ENCODE peak calls at places on chromosomes 12 and 14, in four cellular contexts. Y is transverse colon, K is uterus, H is tibial nerve. J is an unnamed sample.
A peak's percentile ranks its signal among the peaks of the same experiment; 100 is the strongest.

GRCh38 chr14:106308839-106309389 is 782.5 kb downstream of the TMEM121 start:
- DNase-seq in Y (peak; percentile 57), K (no peak), H (no peak), J (no peak)

GRCh38 chr14:75303415-75303814 is 24.8 kb downstream of the FOS start:
- DNase-seq in Y (peak; percentile 76), H (peak; percentile 63), K (peak; percentile 61), J (no peak)

GRCh38 chr14:89650077-89650978 is 233.3 kb upstream of the FOXN3 start:
- DNase-seq in K (no peak), Y (no peak), H (no peak), J (no peak)

GRCh38 chr14:97274626-97275025 is 477.4 kb downstream of the VRK1 start:
- DNase-seq in Y (no peak), K (no peak), H (no peak), J (no peak)

GRCh38 chr12:27843714-27844245 is 63.7 kb upstream of the MANSC4 start:
- DNase-seq in Y (no peak), K (no peak), H (no peak), J (no peak)

GRCh38 chr14:99078426-99078825 is 193.6 kb downstream of the BCL11B start:
- DNase-seq in Y (no peak), K (no peak), H (no peak), J (no peak)

GRCh38 chr12:95117178-95117599 is 43.8 kb upstream of the NR2C1 start:
- DNase-seq in K (peak; percentile 59), Y (peak; percentile 66), H (peak; percentile 51), J (no peak)

GRCh38 chr12:89882051-89882450 is 173.4 kb upstream of the ATP2B1 start:
- DNase-seq in Y (no peak), K (no peak), H (no peak), J (no peak)

GRCh38 chr12:1580526-1580925 is 13.9 kb downstream of the FBXL14 start:
- DNase-seq in Y (no peak), H (no peak), K (no peak), J (no peak)

GRCh38 chr14:95210699-95211098 is 53.4 kb upstream of the DICER1 start:
- DNase-seq in K (no peak), H (no peak), Y (no peak), J (no peak)

GRCh38 chr12:47819902-47820630 is at the start of gene HDAC7:
- DNase-seq in H (peak; percentile 77), K (peak; percentile 88), Y (peak; percentile 85), J (no peak)

GRCh38 chr14:67814826-67815225 is 1.6 kb downstream of the ZFYVE26 start:
- DNase-seq in H (no peak), Y (no peak), K (no peak), J (no peak)

GRCh38 chr12:57461326-57461903 is 1.8 kb downstream of the GLI1 start:
- DNase-seq in K (peak; percentile 74), Y (peak; percentile 78), H (peak; percentile 69), J (no peak)

GRCh38 chr14:46661728-46662127 is 10.1 kb upstream of the RPL10L start:
- DNase-seq in Y (no peak), K (no peak), H (no peak), J (peak; percentile 16)

GRCh38 chr14:71138236-71139057 is 231.2 kb downstream of the PCNX1 start:
- DNase-seq in Y (no peak), H (no peak), K (no peak), J (no peak)

GRCh38 chr12:57096099-57096572 is 7.2 kb downstream of the NAB2 start:
- DNase-seq in H (no peak), Y (no peak), K (no peak), J (no peak)

GRCh38 chr12:49662998-49663843 is 39.9 kb downstream of the PRPF40B start:
- DNase-seq in H (no peak), K (peak; percentile 46), Y (peak; percentile 63), J (peak; percentile 35)

GRCh38 chr12:104524433-104524832 is 67.7 kb downstream of the CHST11 start:
- DNase-seq in H (no peak), K (no peak), Y (no peak), J (no peak)

GRCh38 chr14:66228267-66228970 is 257.8 kb upstream of the CCDC196 start:
- DNase-seq in K (no peak), Y (no peak), H (no peak), J (no peak)

GRCh38 chr12:53561590-53561953 is 54.3 kb upstream of the NPFF start:
- DNase-seq in H (no peak), K (no peak), Y (no peak), J (no peak)

GRCh38 chr14:93857081-93857480 is 68.8 kb upstream of the PRIMA1 start:
- DNase-seq in H (no peak), Y (no peak), K (no peak), J (no peak)

GRCh38 chr14:49420201-49420600 is 166.0 kb downstream of the RPS29 start:
- DNase-seq in H (no peak), K (no peak), Y (no peak), J (no peak)

GRCh38 chr12:116160196-116160595 is 117.3 kb downstream of the MED13L start:
- DNase-seq in H (no peak), K (no peak), Y (no peak), J (no peak)

GRCh38 chr12:106710143-106710893 is 64.2 kb upstream of the RIC8B start:
- DNase-seq in K (no peak), Y (no peak), H (no peak), J (no peak)

GRCh38 chr12:107660861-107661415 is 24.7 kb upstream of the PWP1 start:
- DNase-seq in Y (no peak), K (no peak), H (no peak), J (no peak)

GRCh38 chr14:49173765-49174373 is 412.3 kb downstream of the RPS29 start:
- DNase-seq in K (no peak), H (no peak), Y (peak; percentile 38), J (peak; percentile 74)

GRCh38 chr14:71472281-71472960 is 459.8 kb upstream of the RGS6 start:
- DNase-seq in K (no peak), Y (no peak), H (no peak), J (no peak)

GRCh38 chr14:32693114-32693513 is 245.6 kb upstream of the NPAS3 start:
- DNase-seq in Y (peak; percentile 43), H (no peak), K (no peak), J (no peak)

GRCh38 chr14:85528080-85528881 is 1.7 kb upstream of the FLRT2 start:
- DNase-seq in Y (no peak), H (no peak), K (no peak), J (no peak)

GRCh38 chr12:132776816-132777568 is 15.4 kb upstream of the ANKLE2 start:
- DNase-seq in Y (no peak), H (peak; percentile 38), K (peak; percentile 71), J (no peak)

GRCh38 chr14:50082308-50082742 is 34.0 kb downstream of the VCPKMT start:
- DNase-seq in K (no peak), Y (no peak), H (no peak), J (no peak)

GRCh38 chr14:99672506-99673327 is 11.4 kb upstream of the CYP46A1 start:
- DNase-seq in K (no peak), H (no peak), Y (no peak), J (no peak)

GRCh38 chr14:100914597-100915021 is 11.1 kb upstream of the RTL1 start:
- DNase-seq in H (no peak), Y (no peak), K (no peak), J (no peak)

GRCh38 chr12:30003321-30003720 is 219.6 kb upstream of the TMTC1 start:
- DNase-seq in K (no peak), Y (no peak), H (no peak), J (no peak)

GRCh38 chr12:19520646-19521045 is 81.4 kb downstream of the AEBP2 start:
- DNase-seq in K (no peak), Y (no peak), H (no peak), J (no peak)

DNA sequence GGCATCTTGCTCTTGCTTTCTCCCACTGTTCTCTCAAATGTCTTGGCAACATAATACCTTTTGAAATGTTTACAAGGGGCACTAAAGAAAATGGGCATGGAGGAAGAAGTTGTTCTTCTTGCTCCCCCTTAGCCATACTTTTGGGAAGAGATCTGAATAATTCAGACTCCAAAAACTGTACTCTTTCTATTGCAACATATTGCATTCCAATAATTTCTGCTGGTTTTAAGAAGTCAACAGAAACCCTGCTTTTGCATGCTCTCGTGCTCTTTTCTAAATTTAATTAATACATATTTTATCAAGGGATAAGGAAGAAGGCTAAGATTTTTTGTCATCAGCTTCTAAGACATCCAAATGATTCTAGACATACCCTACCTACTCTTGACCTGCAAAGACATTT is 409.9 kb upstream of the SOX5 start:
- DNase-seq in Y (no peak), H (no peak), K (no peak), J (no peak)
- H3K4me1 ChIP-seq in Y (no peaks in the 10 kb centered on the region), H (peaks cover 6% of the 10 kb centered on the region), K (no peaks in the 10 kb centered on the region), J (no peaks in the 10 kb centered on the region)

GRCh38 chr14:64970776-64971451 is 1.2 kb downstream of the RAB15 start:
- DNase-seq in H (no peak), K (no peak), Y (peak; percentile 24), J (no peak)
- H3K4me1 ChIP-seq in H (peaks cover 9% of the 10 kb centered on the region), K (peaks cover 5% of the 10 kb centered on the region), Y (peaks cover 25% of the 10 kb centered on the region), J (peaks cover 13% of the 10 kb centered on the region)

GRCh38 chr14:68958553-68958952 is 20.5 kb downstream of the ACTN1 start:
- DNase-seq in K (no peak), Y (no peak), H (no peak), J (no peak)

GRCh38 chr14:68956728-68957127 is 22.4 kb downstream of the ACTN1 start:
- DNase-seq in K (no peak), Y (no peak), H (no peak), J (no peak)

GRCh38 chr14:68960123-68960522 is 19.0 kb downstream of the ACTN1 start:
- DNase-seq in K (no peak), Y (no peak), H (no peak), J (no peak)

GRCh38 chr14:68959035-68959434 is 20.1 kb downstream of the ACTN1 start:
- DNase-seq in H (no peak), Y (no peak), K (no peak), J (no peak)

GRCh38 chr14:68957688-68958248 is 21.3 kb downstream of the ACTN1 start:
- DNase-seq in H (no peak), K (no peak), Y (no peak), J (no peak)
- H3K4me1 ChIP-seq in H (peaks cover 25% of the 10 kb centered on the region), K (peaks cover 54% of the 10 kb centered on the region), Y (peaks cover 71% of the 10 kb centered on the region), J (peaks cover 6% of the 10 kb centered on the region)

GRCh38 chr12:51953925-51954324 is 2.4 kb downstream of the ACVR1B start:
- DNase-seq in H (no peak), Y (no peak), K (no peak), J (no peak)
- H3K4me1 ChIP-seq in H (peaks cover 29% of the 10 kb centered on the region), Y (peaks cover 33% of the 10 kb centered on the region), K (peaks cover 3% of the 10 kb centered on the region), J (no peaks in the 10 kb centered on the region)

DNA sequence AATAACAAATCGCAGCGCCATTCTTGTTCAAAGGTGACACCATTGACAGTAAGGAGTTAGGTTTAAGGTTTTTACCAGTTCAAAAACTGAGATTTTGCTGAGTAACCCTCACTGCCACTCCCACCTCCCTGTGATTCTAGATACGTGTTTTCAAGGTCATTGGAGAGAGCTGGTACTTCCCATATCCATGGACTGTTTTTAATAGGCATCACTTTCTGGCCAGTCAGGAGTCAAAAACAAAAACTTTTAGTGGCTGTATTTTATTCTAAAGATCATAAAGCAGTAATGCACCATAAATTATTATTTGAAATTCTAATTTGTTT is 187.5 kb downstream of the ETV6 start:
- DNase-seq in K (no peak), H (no peak), Y (no peak), J (no peak)
- H3K4me1 ChIP-seq in K (peaks cover 4% of the 10 kb centered on the region), H (peaks cover 38% of the 10 kb centered on the region), Y (peaks cover 65% of the 10 kb centered on the region), J (no peaks in the 10 kb centered on the region)